ENCODE peak calls at places on chromosomes 7 and 10, in six cellular contexts. V is EH, T is psoas muscle, C is HEK293T, Q is smooth muscle cell of the brain vasculature, X is heart right ventricle. Y is an unnamed sample.

GRCh38 chr7:157538321-157538720 is 201.5 kb downstream of the DNAJB6 start:
- DNase-seq in C (no peak), Q (no peak), X (no peak), T (no peak), V (no peak), Y (no peak)

GRCh38 chr7:85423209-85423895 is 236.5 kb upstream of the SEMA3D start:
- DNase-seq in C (no peak), V (no peak), T (no peak), X (no peak), Q (no peak), Y (no peak)

GRCh38 chr7:85006754-85007153 is 180.1 kb downstream of the SEMA3D start:
- DNase-seq in X (no peak), T (no peak), C (no peak), V (no peak), Q (no peak), Y (no peak)

GRCh38 chr10:76583711-76584161 is 1053.9 kb downstream of the KCNMA1 start:
- DNase-seq in T (no peak), V (peak), C (no peak), Q (no peak), X (no peak), Y (peak)

GRCh38 chr10:6065845-6066244 is 3.7 kb upstream of the IL2RA start:
- DNase-seq in T (no peak), V (no peak), X (no peak), Q (no peak), C (no peak), Y (no peak)

GRCh38 chr10:50421026-50421719 is 169.9 kb upstream of the ASAH2 start:
- DNase-seq in X (no peak), C (peak), Q (no peak), T (no peak), V (peak), Y (peak)

GRCh38 chr10:82190432-82191260 is 315.7 kb downstream of the NRG3 start:
- DNase-seq in C (no peak), X (no peak), T (no peak), V (no peak), Q (no peak), Y (peak)

GRCh38 chr10:5873515-5873995 is 16.1 kb downstream of the ANKRD16 start:
- DNase-seq in C (peak), V (peak), Q (peak), T (peak), X (peak), Y (peak)

GRCh38 chr7:149444260-149444659 is 16.6 kb downstream of the ZNF777 start:
- DNase-seq in Q (no peak), C (no peak), V (no peak), T (no peak), X (no peak), Y (no peak)

GRCh38 chr7:75938921-75939320 is 24.0 kb downstream of the POR start:
- DNase-seq in T (peak), X (no peak), Q (no peak), V (no peak), C (no peak), Y (no peak)

GRCh38 chr7:129644634-129645230 is 33.2 kb downstream of the NRF1 start:
- DNase-seq in V (peak), C (no peak), Q (peak), X (no peak), T (no peak), Y (peak)

GRCh38 chr7:7639847-7640220 is 718 bp upstream of the UMAD1 start:
- DNase-seq in T (no peak), V (peak), Q (no peak), C (peak), X (no peak), Y (peak)

GRCh38 chr7:133117432-133117831 is 35.5 kb upstream of the CHCHD3 start:
- DNase-seq in Q (no peak), V (no peak), T (no peak), X (no peak), C (no peak), Y (no peak)

GRCh38 chr7:45076946-45077345 is 11.8 kb downstream of the NACAD start:
- DNase-seq in C (no peak), T (no peak), Q (no peak), V (no peak), X (no peak), Y (no peak)

Y was measured in trophoblast cell.